ENCODE peak calls at places on chromosomes 16 and 17, in five cellular contexts. Q, A, F, P and E are unnamed samples.

GRCh38 chr17:49545007-49545660 is 30.5 kb upstream of the NXPH3 start:
- DNase-seq in Q (no peak), A (no peak), F (no peak), P (no peak), E (no peak)

GRCh38 chr17:56819431-56820145 is 14.1 kb downstream of the C17orf67 start:
- DNase-seq in Q (peak), A (peak), F (peak), P (peak), E (peak)

GRCh38 chr17:50863221-50863843 is 2.8 kb downstream of the TOB1 start:
- DNase-seq in Q (no peak), A (peak), F (no peak), P (peak), E (peak)

GRCh38 chr17:81400154-81400938 is 5.1 kb downstream of the BAHCC1 start:
- DNase-seq in Q (peak), A (peak), F (peak), P (peak), E (peak)

GRCh38 chr17:79699386-79700036 is 31.2 kb upstream of the ENPP7 start:
- DNase-seq in Q (no peak), A (no peak), F (no peak), P (peak), E (peak)

GRCh38 chr17:32772453-32773025 is 104.4 kb downstream of the MYO1D start:
- DNase-seq in Q (no peak), A (no peak), F (no peak), P (no peak), E (no peak)

GRCh38 chr17:77491921-77492445 is 351.2 kb downstream of the SEC14L1 start:
- DNase-seq in Q (no peak), A (no peak), F (no peak), P (no peak), E (no peak)

GRCh38 chr16:83539736-83540490 is 267.9 kb upstream of the HSBP1 start:
- DNase-seq in Q (peak), A (no peak), F (no peak), P (no peak), E (no peak)

GRCh38 chr17:75412455-75413317 is 7.2 kb upstream of the GRB2 start:
- DNase-seq in Q (peak), A (peak), F (peak), P (peak), E (peak)

GRCh38 chr16:85200471-85201278 is 88.4 kb upstream of the CIBAR2 start:
- DNase-seq in Q (no peak), A (no peak), F (no peak), P (no peak), E (no peak)

GRCh38 chr17:19366637-19366972 is 4.1 kb upstream of the B9D1 start:
- DNase-seq in Q (no peak), A (no peak), F (no peak), P (no peak), E (no peak)

GRCh38 chr16:48156790-48157209 is 1.0 kb upstream of the ABCC12 start:
- DNase-seq in Q (peak), A (peak), F (peak), P (peak), E (peak)

GRCh38 chr17:81444610-81445339 is 49.5 kb downstream of the BAHCC1 start:
- DNase-seq in Q (no peak), A (no peak), F (no peak), P (no peak), E (no peak)

GRCh38 chr16:1779741-1780676 is 2.4 kb downstream of the SPSB3 start:
- DNase-seq in Q (no peak), A (no peak), F (no peak), P (no peak), E (no peak)

GRCh38 chr17:61614219-61614618 is 23.2 kb upstream of the NACA2 start:
- DNase-seq in Q (no peak), A (no peak), F (no peak), P (no peak), E (no peak)

GRCh38 chr16:67882374-67883145 is 2.1 kb upstream of the NRN1L start:
- DNase-seq in Q (no peak), A (no peak), F (no peak), P (no peak), E (no peak)

GRCh38 chr17:28950017-28950751 is 1.1 kb downstream of the PHF12 start:
- DNase-seq in Q (peak), A (peak), F (peak), P (peak), E (peak)

GRCh38 chr17:40218006-40218739 is 931 bp upstream of the WIPF2 start:
- DNase-seq in Q (no peak), A (no peak), F (no peak), P (peak), E (no peak)

GRCh38 chr17:45370949-45371413 is 54.2 kb upstream of the MAP3K14 start:
- DNase-seq in Q (peak), A (no peak), F (no peak), P (no peak), E (peak)

GRCh38 chr17:79438045-79438444 is 172.8 kb downstream of the RBFOX3 start:
- DNase-seq in Q (no peak), A (no peak), F (no peak), P (peak), E (no peak)

GRCh38 chr16:89090669-89091426 is 2.8 kb upstream of the ACSF3 start:
- DNase-seq in Q (no peak), A (no peak), F (no peak), P (no peak), E (no peak)

GRCh38 chr16:73051903-73052302 is 4.0 kb upstream of the ZFHX3 start:
- DNase-seq in Q (peak), A (no peak), F (no peak), P (peak), E (no peak)
- H3K4ac ChIP-seq in Q (peak), A (no peak), F (no peak), P (no peak), E (no peak)

DNA sequence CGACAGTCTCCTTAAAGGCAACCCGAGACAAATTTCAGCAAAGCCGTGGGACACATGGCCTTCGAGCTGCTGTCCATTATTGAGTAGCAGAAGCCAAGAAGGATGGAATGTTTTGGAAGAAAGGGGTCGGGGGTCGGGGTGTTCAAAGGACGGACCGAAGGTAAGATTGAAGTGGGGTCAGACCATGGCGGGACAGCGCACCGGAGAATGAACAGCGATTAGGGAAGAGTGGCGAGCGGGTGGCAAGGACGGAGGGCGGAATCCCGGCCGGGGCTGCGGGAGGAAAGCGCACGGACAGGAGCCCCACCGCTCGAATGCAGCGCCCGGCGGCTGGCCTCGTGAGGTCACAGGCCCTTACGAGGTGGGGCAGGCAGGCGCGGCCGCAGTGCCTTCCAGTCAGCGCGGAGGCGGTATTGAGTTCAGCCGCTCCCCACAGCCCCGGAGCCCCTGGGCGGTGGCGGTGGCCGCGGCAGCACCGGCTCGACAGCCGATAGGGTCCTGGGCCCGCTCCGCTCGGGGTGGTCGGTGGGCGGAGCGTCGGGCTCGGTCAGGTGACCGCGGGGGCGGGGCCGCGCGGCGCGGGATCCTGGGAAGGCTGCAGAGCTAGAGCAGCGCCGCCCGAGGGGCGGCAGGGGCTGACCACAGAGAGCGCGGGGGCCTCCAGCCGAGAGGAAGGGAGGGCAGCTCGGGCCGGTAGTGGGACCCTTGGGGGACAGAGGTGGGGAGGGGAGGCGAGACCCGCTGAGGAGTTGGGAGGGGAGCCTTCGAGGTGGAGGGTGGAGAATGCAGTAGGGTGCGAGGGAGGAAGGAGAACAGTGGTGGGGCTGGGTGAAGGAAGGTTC is at the start of gene EFCAB13:
- DNase-seq in Q (peak), A (peak), F (peak), P (peak), E (peak)
- H3K4ac ChIP-seq in Q (peak), A (peak), F (no peak), P (peak), E (no peak)

DNA sequence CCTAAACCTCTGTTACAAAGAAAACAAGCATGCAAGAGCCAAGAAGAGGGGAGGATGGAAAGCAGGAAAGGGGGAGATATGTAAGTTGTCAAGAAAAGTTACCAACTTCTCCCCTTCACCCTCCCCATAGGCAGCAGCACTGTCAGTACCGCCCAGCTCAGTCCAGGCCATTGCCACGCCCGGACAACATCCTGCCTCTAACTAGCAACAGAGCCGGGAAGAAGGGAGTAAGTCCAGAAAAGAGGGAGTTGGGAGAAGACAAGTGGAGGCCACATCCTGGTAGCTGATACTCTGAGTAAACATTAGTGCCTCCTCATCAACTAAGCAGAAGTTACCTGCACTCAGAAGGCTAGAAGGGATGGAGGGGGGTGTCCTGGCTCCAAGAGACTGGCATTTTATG is 113.6 kb downstream of the SMG6 start:
- DNase-seq in Q (no peak), A (no peak), F (no peak), P (no peak), E (no peak)
- H3K4ac ChIP-seq in Q (peak), A (no peak), F (no peak), P (no peak), E (no peak)

DNA sequence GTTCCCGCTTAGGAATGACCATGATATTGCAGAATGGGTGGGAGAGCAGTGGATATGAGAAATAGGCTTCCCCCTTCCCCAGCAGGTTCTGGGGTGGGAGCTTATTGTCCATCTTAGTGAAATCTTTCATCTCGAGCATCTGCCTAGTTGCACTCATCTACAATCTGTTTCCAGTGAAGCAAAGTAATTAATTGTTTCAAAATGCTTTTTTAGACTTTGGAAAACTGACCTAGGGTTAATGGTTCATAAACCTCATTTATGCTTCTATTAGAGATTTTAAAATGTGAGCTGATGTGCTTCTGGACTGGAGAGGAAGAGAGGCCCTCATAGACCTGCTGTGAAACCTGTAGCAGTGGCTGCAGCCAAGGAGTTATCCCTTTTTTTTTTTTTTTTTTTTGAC is 247.7 kb upstream of the XYLT1 start:
- DNase-seq in Q (no peak), A (no peak), F (no peak), P (no peak), E (no peak)
- H3K4ac ChIP-seq in Q (no peak), A (no peak), F (no peak), P (no peak), E (no peak)

GRCh38 chr16:81606039-81606438 is 161.4 kb downstream of the CMIP start:
- DNase-seq in Q (no peak), A (no peak), F (no peak), P (no peak), E (no peak)
- H3K4ac ChIP-seq in Q (no peak), A (no peak), F (no peak), P (no peak), E (no peak)

DNA sequence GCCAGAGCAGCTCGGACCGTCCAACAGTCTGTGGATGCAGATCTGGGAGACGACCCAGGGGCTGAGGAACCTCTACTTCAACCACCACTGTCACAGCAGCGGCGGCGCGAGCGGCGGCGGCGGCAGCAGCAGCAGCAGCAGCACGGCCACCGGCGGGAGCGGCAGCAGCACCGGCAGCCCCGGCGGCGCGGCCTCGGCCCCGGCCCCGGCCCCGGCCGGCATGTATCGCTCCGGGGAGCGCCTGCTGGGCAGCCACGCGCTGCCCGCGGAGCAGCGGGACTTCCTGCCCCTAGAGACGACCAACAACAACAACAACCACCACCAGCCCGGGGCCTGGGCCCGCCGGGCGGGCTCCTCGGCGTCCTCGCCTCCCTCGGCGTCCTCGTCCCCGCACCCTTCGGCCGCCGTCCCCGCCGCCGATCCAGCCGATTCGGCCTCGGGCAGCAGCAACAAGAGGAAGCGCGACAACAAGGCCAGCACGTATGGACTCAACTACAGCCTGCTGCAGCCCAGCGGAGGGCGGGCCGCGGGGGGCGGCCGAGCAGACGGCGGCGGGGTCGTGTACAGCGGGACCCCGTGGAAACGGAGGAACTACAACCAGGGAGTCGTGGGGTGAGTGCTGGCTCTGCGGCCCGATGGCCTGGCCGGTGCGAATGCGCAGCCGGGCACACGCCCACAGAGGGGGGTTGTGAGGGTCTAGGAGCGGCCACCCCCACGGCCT is 702 bp downstream of the TENT4B start:
- DNase-seq in Q (no peak), A (peak), F (no peak), P (peak), E (no peak)
- H3K4ac ChIP-seq in Q (peak), A (no peak), F (peak), P (no peak), E (no peak)

DNA sequence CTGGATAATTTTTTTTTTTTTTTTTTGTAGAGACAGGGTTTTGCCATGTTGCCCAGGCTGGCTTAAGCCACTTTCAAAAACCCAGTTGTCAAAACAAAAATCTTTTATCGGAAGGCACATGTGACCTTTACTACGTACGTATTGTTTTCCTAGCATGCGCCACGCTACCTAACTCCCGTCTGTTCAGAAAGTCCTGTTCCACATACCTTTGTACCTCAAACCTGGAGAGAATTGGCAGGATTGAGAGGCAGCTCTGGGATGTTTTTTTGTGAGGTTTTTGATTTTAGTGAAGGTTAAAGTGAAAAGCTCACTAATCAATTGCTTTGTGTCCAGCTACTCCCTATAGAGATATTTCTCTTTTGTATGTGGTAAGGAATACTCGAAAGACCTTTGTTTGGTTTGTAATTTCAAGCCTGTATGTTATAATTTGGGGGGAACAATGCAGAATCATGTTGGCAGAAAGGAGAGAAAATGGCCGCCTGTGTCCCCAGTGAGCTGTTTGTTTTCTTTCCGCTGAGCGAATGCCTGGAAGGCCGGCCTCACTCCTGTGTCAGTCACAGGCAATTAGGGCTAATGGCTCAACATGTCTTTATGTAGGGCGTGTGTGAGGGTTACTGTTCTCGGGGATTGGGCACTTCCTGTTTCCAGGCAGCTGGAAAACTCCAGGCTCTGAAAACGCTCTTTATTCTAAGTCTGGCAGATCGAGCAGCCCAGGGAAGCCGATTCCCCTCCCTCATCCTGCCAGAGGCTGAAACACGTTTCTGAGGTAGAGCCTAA is 60.8 kb upstream of the CLEC18A start:
- DNase-seq in Q (peak), A (no peak), F (peak), P (peak), E (peak)
- H3K4ac ChIP-seq in Q (peak), A (no peak), F (no peak), P (no peak), E (no peak)